ENCODE peak calls at places on chromosome X, in seven cellular contexts. O is stimulated activated CD8-positive, alpha-beta memory T cell treated with anti-CD3 and anti-CD28 coated beads, Interleukin-7, amount 100 ng/mL, for 4 hours; N is M059J; D is COR-L47; M is activated naive CD4-positive, alpha-beta T cell treated with anti-CD3 and anti-CD28 coated beads for 36 hours; H is Peyer's patch; F is pons. P is an unnamed sample.

GRCh38 chrX:153030801-153031200 is 25.5 kb upstream of the PNMA3 start:
- DNase-seq in O (no peak), N (no peak), D (no peak), M (no peak), H (no peak), F (no peak), P (no peak)

GRCh38 chrX:44017726-44018125 is 44.5 kb upstream of the NDP start:
- DNase-seq in O (no peak), N (peak; percentile 76), D (no peak), M (no peak), H (no peak), F (no peak), P (no peak)

GRCh38 chrX:53265771-53266170 is 15.6 kb downstream of the IQSEC2 start:
- DNase-seq in O (no peak), N (peak; percentile 56), D (no peak), M (no peak), H (no peak), F (no peak), P (no peak)

GRCh38 chrX:130094712-130095111 is 15.6 kb downstream of the ELF4 start:
- DNase-seq in O (no peak), N (no peak), D (no peak), M (no peak), H (no peak), F (no peak), P (peak; percentile 19)

GRCh38 chrX:71111851-71112468 is 583 bp upstream of the IL2RG start:
- DNase-seq in O (no peak), N (no peak), D (no peak), M (no peak), H (no peak), F (no peak), P (no peak)

GRCh38 chrX:11557120-11557519 is 108.6 kb downstream of the ARHGAP6 start:
- DNase-seq in O (no peak), N (peak; percentile 83), D (no peak), M (no peak), H (no peak), F (no peak), P (no peak)

GRCh38 chrX:154321152-154321551 is 25.6 kb downstream of the TKTL1 start:
- DNase-seq in O (no peak), N (no peak), D (no peak), M (no peak), H (no peak), F (no peak), P (no peak)

GRCh38 chrX:143934542-143934941 is 50.7 kb downstream of the UBE2NL start:
- DNase-seq in O (no peak), N (no peak), D (peak; percentile 21), M (no peak), H (no peak), F (no peak), P (no peak)

GRCh38 chrX:5876984-5877655 is 351.5 kb downstream of the NLGN4X start:
- DNase-seq in O (no peak), N (peak; percentile 0), D (peak; percentile 0), M (no peak), H (no peak), F (peak; percentile 24), P (no peak)

GRCh38 chrX:10098235-10098819 is 58.4 kb upstream of the CLCN4 start:
- DNase-seq in O (peak; percentile 48), N (no peak), D (no peak), M (peak; percentile 80), H (peak; percentile 72), F (no peak), P (peak; percentile 59)

GRCh38 chrX:16785247-16786138 is 773 bp upstream of the TXLNG start:
- DNase-seq in O (no peak), N (peak; percentile 18), D (no peak), M (peak; percentile 4), H (peak; percentile 59), F (no peak), P (peak; percentile 7)

GRCh38 chrX:131068945-131069719 is 11.0 kb downstream of the ARHGAP36 start:
- DNase-seq in O (no peak), N (peak; percentile 34), D (no peak), M (peak; percentile 28), H (no peak), F (peak; percentile 19), P (peak; percentile 29)

GRCh38 chrX:7083468-7084396 is 63.8 kb upstream of the STS start:
- DNase-seq in O (peak; percentile 58), N (peak; percentile 96), D (no peak), M (peak; percentile 70), H (peak; percentile 82), F (peak; percentile 4), P (peak; percentile 51)

GRCh38 chrX:129631850-129632249 is 22.9 kb downstream of the APLN start:
- DNase-seq in O (no peak), N (no peak), D (no peak), M (no peak), H (no peak), F (no peak), P (no peak)

GRCh38 chrX:17814557-17814956 is 46.5 kb downstream of the RAI2 start:
- DNase-seq in O (no peak), N (peak; percentile 9), D (no peak), M (no peak), H (no peak), F (no peak), P (no peak)

GRCh38 chrX:28108186-28108945 is 127.1 kb upstream of the DCAF8L1 start:
- DNase-seq in O (no peak), N (no peak), D (no peak), M (no peak), H (no peak), F (no peak), P (no peak)

GRCh38 chrX:101260435-101260834 is 30.7 kb downstream of the TAF7L start:
- DNase-seq in O (no peak), N (peak; percentile 26), D (no peak), M (no peak), H (no peak), F (no peak), P (no peak)

GRCh38 chrX:22686138-22686541 is 313.6 kb upstream of the DDX53 start:
- DNase-seq in O (no peak), N (peak; percentile 34), D (peak; percentile 81), M (no peak), H (no peak), F (peak; percentile 2), P (no peak)

GRCh38 chrX:57915680-57916079 is 5.4 kb upstream of the ZXDA start:
- DNase-seq in O (no peak), N (no peak), D (no peak), M (no peak), H (no peak), F (no peak), P (no peak)

GRCh38 chrX:149314031-149314430 is 191.1 kb downstream of the IDS start:
- DNase-seq in O (no peak), N (no peak), D (no peak), M (no peak), H (no peak), F (peak; percentile 17), P (no peak)

GRCh38 chrX:46203115-46203514 is 342.1 kb downstream of the ZNF674 start:
- DNase-seq in O (no peak), N (peak; percentile 16), D (no peak), M (no peak), H (no peak), F (no peak), P (no peak)

GRCh38 chrX:65488496-65488895 is 46.1 kb downstream of the LAS1L start:
- DNase-seq in O (no peak), N (peak; percentile 58), D (no peak), M (no peak), H (no peak), F (no peak), P (no peak)

GRCh38 chrX:6228720-6229119 is at the start of gene NLGN4X:
- DNase-seq in O (no peak), N (no peak), D (no peak), M (no peak), H (no peak), F (peak; percentile 86), P (no peak)

GRCh38 chrX:41538707-41539106 is 91.6 kb downstream of the NYX start:
- DNase-seq in O (no peak), N (no peak), D (no peak), M (no peak), H (no peak), F (no peak), P (no peak)

GRCh38 chrX:41716217-41716616 is 7.8 kb upstream of the GPR82 start:
- DNase-seq in O (no peak), N (no peak), D (no peak), M (peak; percentile 16), H (no peak), F (no peak), P (no peak)

P was measured in stimulated activated naive CD8-positive, alpha-beta T cell treated with anti-CD3 and anti-CD28 coated beads, Interleukin-15, Interleukin-2, amounts not matched to agents 100 U/mL and 50 U/mL, for 24 hours.